ENCODE peak calls at places on chromosomes 6 and 20, in nine cellular contexts. One of them, this sample, is unnamed.

GRCh38 chr6:87808005-87808757 is 106.1 kb upstream of the AKIRIN2 start:
- DNase-seq in body of pancreas: no peak
- DNase-seq in neural progenitor cell: no peak
- DNase-seq in CD8-positive, alpha-beta T cell: no peak
- DNase-seq in adrenal gland: no peak
- DNase-seq in esophagus squamous epithelium: no peak
- DNase-seq in heart right ventricle: no peak
- DNase-seq in right atrium auricular region: no peak
- DNase-seq in GM23338: no peak
- DNase-seq in this sample: peak; percentile 93

GRCh38 chr6:122878809-122879208 is 89.8 kb downstream of the SMPDL3A start:
- DNase-seq in body of pancreas: no peak
- DNase-seq in neural progenitor cell: no peak
- DNase-seq in CD8-positive, alpha-beta T cell: no peak
- DNase-seq in adrenal gland: no peak
- DNase-seq in esophagus squamous epithelium: no peak
- DNase-seq in heart right ventricle: no peak
- DNase-seq in right atrium auricular region: no peak
- DNase-seq in GM23338: no peak
- DNase-seq in this sample: no peak

GRCh38 chr20:62696431-62696957 is 12.1 kb upstream of the NTSR1 start:
- DNase-seq in body of pancreas: no peak
- DNase-seq in neural progenitor cell: no peak
- DNase-seq in CD8-positive, alpha-beta T cell: no peak
- DNase-seq in adrenal gland: no peak
- DNase-seq in esophagus squamous epithelium: no peak
- DNase-seq in heart right ventricle: no peak
- DNase-seq in right atrium auricular region: no peak
- DNase-seq in GM23338: no peak
- DNase-seq in this sample: no peak

GRCh38 chr20:49964964-49965780 is 17.6 kb upstream of the SNAI1 start:
- DNase-seq in body of pancreas: peak; percentile 44
- DNase-seq in neural progenitor cell: peak; percentile 67
- DNase-seq in CD8-positive, alpha-beta T cell: no peak
- DNase-seq in adrenal gland: no peak
- DNase-seq in esophagus squamous epithelium: no peak
- DNase-seq in heart right ventricle: no peak
- DNase-seq in right atrium auricular region: no peak
- DNase-seq in GM23338: peak; percentile 89
- DNase-seq in this sample: no peak

GRCh38 chr6:143005816-143006215 is 54.9 kb upstream of the AIG1 start:
- DNase-seq in body of pancreas: no peak
- DNase-seq in neural progenitor cell: no peak
- DNase-seq in CD8-positive, alpha-beta T cell: no peak
- DNase-seq in adrenal gland: no peak
- DNase-seq in esophagus squamous epithelium: no peak
- DNase-seq in heart right ventricle: no peak
- DNase-seq in right atrium auricular region: no peak
- DNase-seq in GM23338: no peak
- DNase-seq in this sample: no peak

GRCh38 chr20:42152570-42152969 is 534.4 kb upstream of the CHD6 start:
- DNase-seq in body of pancreas: no peak
- DNase-seq in neural progenitor cell: no peak
- DNase-seq in CD8-positive, alpha-beta T cell: no peak
- DNase-seq in adrenal gland: no peak
- DNase-seq in esophagus squamous epithelium: no peak
- DNase-seq in heart right ventricle: no peak
- DNase-seq in right atrium auricular region: no peak
- DNase-seq in GM23338: no peak
- DNase-seq in this sample: no peak

GRCh38 chr20:58749979-58750378 is 57.4 kb downstream of the NPEPL1 start:
- DNase-seq in body of pancreas: no peak
- DNase-seq in neural progenitor cell: no peak
- DNase-seq in CD8-positive, alpha-beta T cell: no peak
- DNase-seq in adrenal gland: no peak
- DNase-seq in esophagus squamous epithelium: no peak
- DNase-seq in heart right ventricle: no peak
- DNase-seq in right atrium auricular region: peak; percentile 40
- DNase-seq in GM23338: no peak
- DNase-seq in this sample: no peak

GRCh38 chr20:31640259-31640658 is 2.5 kb downstream of the COX4I2 start:
- DNase-seq in body of pancreas: no peak
- DNase-seq in neural progenitor cell: no peak
- DNase-seq in CD8-positive, alpha-beta T cell: no peak
- DNase-seq in adrenal gland: no peak
- DNase-seq in esophagus squamous epithelium: no peak
- DNase-seq in heart right ventricle: no peak
- DNase-seq in right atrium auricular region: no peak
- DNase-seq in GM23338: no peak
- DNase-seq in this sample: no peak

GRCh38 chr20:53578492-53579222 is 15.0 kb downstream of the ZNF217 start:
- DNase-seq in body of pancreas: peak; percentile 86
- DNase-seq in neural progenitor cell: peak; percentile 90
- DNase-seq in CD8-positive, alpha-beta T cell: peak; percentile 73
- DNase-seq in adrenal gland: peak; percentile 77
- DNase-seq in esophagus squamous epithelium: peak; percentile 11
- DNase-seq in heart right ventricle: peak; percentile 85
- DNase-seq in right atrium auricular region: peak; percentile 59
- DNase-seq in GM23338: peak; percentile 96
- DNase-seq in this sample: peak; percentile 75

GRCh38 chr6:109441069-109441816 is 719 bp downstream of the SMPD2 start:
- DNase-seq in body of pancreas: peak; percentile 65
- DNase-seq in neural progenitor cell: peak; percentile 75
- DNase-seq in CD8-positive, alpha-beta T cell: peak; percentile 51
- DNase-seq in adrenal gland: peak; percentile 76
- DNase-seq in esophagus squamous epithelium: no peak
- DNase-seq in heart right ventricle: peak; percentile 48
- DNase-seq in right atrium auricular region: no peak
- DNase-seq in GM23338: peak; percentile 83
- DNase-seq in this sample: peak; percentile 70

GRCh38 chr6:110554966-110555460 is 78.6 kb upstream of the SLC22A16 start:
- DNase-seq in body of pancreas: no peak
- DNase-seq in neural progenitor cell: no peak
- DNase-seq in CD8-positive, alpha-beta T cell: no peak
- DNase-seq in adrenal gland: no peak
- DNase-seq in esophagus squamous epithelium: no peak
- DNase-seq in heart right ventricle: no peak
- DNase-seq in right atrium auricular region: no peak
- DNase-seq in GM23338: no peak
- DNase-seq in this sample: no peak

GRCh38 chr6:100230976-100231316 is 233.8 kb downstream of the SIM1 start:
- DNase-seq in body of pancreas: no peak
- DNase-seq in neural progenitor cell: no peak
- DNase-seq in CD8-positive, alpha-beta T cell: no peak
- DNase-seq in adrenal gland: no peak
- DNase-seq in esophagus squamous epithelium: no peak
- DNase-seq in heart right ventricle: no peak
- DNase-seq in right atrium auricular region: no peak
- DNase-seq in GM23338: no peak
- DNase-seq in this sample: peak; percentile 35

GRCh38 chr20:56765172-56766073 is 136.3 kb downstream of the TFAP2C start:
- DNase-seq in body of pancreas: no peak
- DNase-seq in neural progenitor cell: peak; percentile 77
- DNase-seq in CD8-positive, alpha-beta T cell: no peak
- DNase-seq in adrenal gland: no peak
- DNase-seq in esophagus squamous epithelium: no peak
- DNase-seq in heart right ventricle: no peak
- DNase-seq in right atrium auricular region: no peak
- DNase-seq in GM23338: no peak
- DNase-seq in this sample: peak; percentile 84

GRCh38 chr6:51019785-51020184 is 201.1 kb downstream of the TFAP2B start:
- DNase-seq in body of pancreas: no peak
- DNase-seq in neural progenitor cell: no peak
- DNase-seq in CD8-positive, alpha-beta T cell: no peak
- DNase-seq in adrenal gland: no peak
- DNase-seq in esophagus squamous epithelium: no peak
- DNase-seq in heart right ventricle: no peak
- DNase-seq in right atrium auricular region: no peak
- DNase-seq in GM23338: no peak
- DNase-seq in this sample: no peak

GRCh38 chr20:63092660-63093215 is 86.0 kb upstream of the BHLHE23 start:
- DNase-seq in body of pancreas: no peak
- DNase-seq in neural progenitor cell: no peak
- DNase-seq in CD8-positive, alpha-beta T cell: no peak
- DNase-seq in adrenal gland: peak; percentile 31
- DNase-seq in esophagus squamous epithelium: no peak
- DNase-seq in heart right ventricle: no peak
- DNase-seq in right atrium auricular region: no peak
- DNase-seq in GM23338: no peak
- DNase-seq in this sample: no peak

GRCh38 chr20:62886709-62887058 is 25.1 kb upstream of the TCFL5 start:
- DNase-seq in body of pancreas: no peak
- DNase-seq in neural progenitor cell: no peak
- DNase-seq in CD8-positive, alpha-beta T cell: no peak
- DNase-seq in adrenal gland: no peak
- DNase-seq in esophagus squamous epithelium: no peak
- DNase-seq in heart right ventricle: no peak
- DNase-seq in right atrium auricular region: no peak
- DNase-seq in GM23338: no peak
- DNase-seq in this sample: no peak

GRCh38 chr20:61414455-61414991 is 162.5 kb downstream of the CDH4 start:
- DNase-seq in body of pancreas: no peak
- DNase-seq in neural progenitor cell: no peak
- DNase-seq in CD8-positive, alpha-beta T cell: no peak
- DNase-seq in adrenal gland: no peak
- DNase-seq in esophagus squamous epithelium: no peak
- DNase-seq in heart right ventricle: no peak
- DNase-seq in right atrium auricular region: no peak
- DNase-seq in GM23338: no peak
- DNase-seq in this sample: no peak

DNA sequence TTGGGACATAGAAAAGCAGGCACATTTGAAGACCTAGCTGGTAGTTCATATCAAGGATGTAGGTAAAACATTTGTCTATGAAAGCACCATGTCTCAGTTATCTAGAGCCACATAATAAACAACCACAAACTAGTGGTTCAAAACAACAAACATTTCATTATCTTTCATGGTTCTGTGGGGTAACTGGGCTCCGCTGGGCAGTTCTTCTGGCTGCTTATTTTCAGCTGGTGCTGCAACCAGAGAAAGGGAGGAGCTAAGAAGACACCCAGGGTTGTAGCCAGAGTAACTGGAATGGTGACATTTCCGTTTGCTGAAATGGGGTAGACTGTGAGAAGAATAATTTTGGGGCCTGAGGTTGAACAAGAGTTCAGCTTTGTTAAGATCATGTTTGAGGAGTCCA is 145.7 kb upstream of the SULF2 start:
- DNase-seq in body of pancreas: no peak
- DNase-seq in neural progenitor cell: no peak
- DNase-seq in CD8-positive, alpha-beta T cell: no peak
- DNase-seq in adrenal gland: no peak
- DNase-seq in esophagus squamous epithelium: no peak
- DNase-seq in heart right ventricle: no peak
- DNase-seq in right atrium auricular region: no peak
- DNase-seq in GM23338: no peak
- DNase-seq in this sample: no peak
- H3K4me1 ChIP-seq in body of pancreas: no peaks in the 10 kb centered on the region
- H3K4me1 ChIP-seq in neural progenitor cell: no peaks in the 10 kb centered on the region
- H3K4me1 ChIP-seq in CD8-positive, alpha-beta T cell: no peaks in the 10 kb centered on the region
- H3K4me1 ChIP-seq in adrenal gland: no peaks in the 10 kb centered on the region
- H3K4me1 ChIP-seq in esophagus squamous epithelium: no peaks in the 10 kb centered on the region
- H3K4me1 ChIP-seq in heart right ventricle: no peaks in the 10 kb centered on the region
- H3K4me1 ChIP-seq in right atrium auricular region: no peaks in the 10 kb centered on the region
- H3K4me1 ChIP-seq in GM23338: peaks cover 5% of the 10 kb centered on the region
- H3K4me1 ChIP-seq in this sample: peaks cover 45% of the 10 kb centered on the region

GRCh38 chr6:141486942-141487341 is 645.8 kb upstream of the GJE1 start:
- DNase-seq in body of pancreas: no peak
- DNase-seq in neural progenitor cell: no peak
- DNase-seq in CD8-positive, alpha-beta T cell: no peak
- DNase-seq in adrenal gland: no peak
- DNase-seq in esophagus squamous epithelium: no peak
- DNase-seq in heart right ventricle: no peak
- DNase-seq in right atrium auricular region: no peak
- DNase-seq in GM23338: no peak
- DNase-seq in this sample: no peak
- TF ChIP-seq CTCF in body of pancreas: no peak
- TF ChIP-seq CTCF in neural progenitor cell: no peak
- TF ChIP-seq CTCF in CD8-positive, alpha-beta T cell: no peak
- TF ChIP-seq CTCF in adrenal gland: no peak
- TF ChIP-seq CTCF in esophagus squamous epithelium: no peak
- TF ChIP-seq CTCF in heart right ventricle: no peak
- TF ChIP-seq CTCF in right atrium auricular region: no peak
- TF ChIP-seq CTCF in GM23338: no peak
- TF ChIP-seq CTCF in this sample: no peak

GRCh38 chr6:136764522-136764993 is 27.7 kb downstream of the MAP3K5 start:
- DNase-seq in body of pancreas: no peak
- DNase-seq in neural progenitor cell: no peak
- DNase-seq in CD8-positive, alpha-beta T cell: no peak
- DNase-seq in adrenal gland: no peak
- DNase-seq in esophagus squamous epithelium: no peak
- DNase-seq in heart right ventricle: no peak
- DNase-seq in right atrium auricular region: no peak
- DNase-seq in GM23338: no peak
- DNase-seq in this sample: no peak
- H3K4me1 ChIP-seq in body of pancreas: peaks cover 79% of the 10 kb centered on the region
- H3K4me1 ChIP-seq in neural progenitor cell: no peaks in the 10 kb centered on the region
- H3K4me1 ChIP-seq in CD8-positive, alpha-beta T cell: peaks cover 57% of the 10 kb centered on the region
- H3K4me1 ChIP-seq in adrenal gland: peaks cover 98% of the 10 kb centered on the region
- H3K4me1 ChIP-seq in esophagus squamous epithelium: peaks cover 29% of the 10 kb centered on the region
- H3K4me1 ChIP-seq in heart right ventricle: peaks cover 73% of the 10 kb centered on the region
- H3K4me1 ChIP-seq in right atrium auricular region: no peaks in the 10 kb centered on the region
- H3K4me1 ChIP-seq in GM23338: peaks cover 6% of the 10 kb centered on the region
- H3K4me1 ChIP-seq in this sample: peaks cover 8% of the 10 kb centered on the region

GRCh38 chr6:30530013-30530412 is 26.3 kb downstream of the GNL1 start:
- DNase-seq in body of pancreas: no peak
- DNase-seq in neural progenitor cell: no peak
- DNase-seq in CD8-positive, alpha-beta T cell: no peak
- DNase-seq in adrenal gland: no peak
- DNase-seq in esophagus squamous epithelium: no peak
- DNase-seq in heart right ventricle: no peak
- DNase-seq in right atrium auricular region: no peak
- DNase-seq in GM23338: no peak
- DNase-seq in this sample: no peak

DNA sequence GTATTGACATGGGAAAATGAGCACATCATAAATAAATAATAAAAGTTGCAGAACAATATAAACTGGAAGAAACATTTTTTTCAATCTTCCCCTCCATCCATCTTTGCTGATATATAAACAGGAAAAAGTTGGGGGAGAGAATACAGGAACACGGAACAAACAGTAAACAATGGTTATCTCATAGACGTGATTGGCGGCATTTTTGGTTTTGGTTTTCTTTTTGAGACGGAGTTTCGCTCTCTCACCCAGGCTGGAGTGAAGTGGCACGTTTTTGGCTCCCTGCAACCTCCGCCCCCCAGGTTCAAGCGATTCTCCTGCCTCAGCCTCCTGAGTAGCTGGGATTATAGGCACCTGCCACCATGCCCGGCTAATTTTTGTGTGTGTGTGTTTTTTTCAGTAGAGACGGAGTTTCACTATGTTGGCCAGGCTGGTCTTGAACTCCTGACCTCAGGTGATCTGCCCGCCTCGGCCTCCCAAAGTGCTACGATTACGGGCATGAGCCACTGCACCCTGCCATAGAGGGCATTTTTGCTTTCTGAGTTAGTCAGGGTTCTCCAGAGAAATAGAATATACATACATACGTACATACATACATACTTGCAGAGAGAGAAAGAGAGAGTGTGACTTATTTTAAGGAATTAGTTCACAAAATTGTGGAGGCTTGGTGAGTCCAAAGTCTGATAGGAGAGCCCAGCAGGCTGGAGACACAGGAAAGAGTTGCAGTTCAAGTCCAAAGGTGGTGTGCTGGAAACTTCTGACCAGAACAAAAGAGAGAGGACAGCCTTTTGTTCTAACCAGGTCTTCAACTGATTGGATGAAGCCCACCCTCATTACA is 22.6 kb downstream of the GNL1 start:
- DNase-seq in body of pancreas: no peak
- DNase-seq in neural progenitor cell: no peak
- DNase-seq in CD8-positive, alpha-beta T cell: no peak
- DNase-seq in adrenal gland: no peak
- DNase-seq in esophagus squamous epithelium: no peak
- DNase-seq in heart right ventricle: no peak
- DNase-seq in right atrium auricular region: no peak
- DNase-seq in GM23338: no peak
- DNase-seq in this sample: no peak
- TF ChIP-seq CTCF in body of pancreas: no peak
- TF ChIP-seq CTCF in neural progenitor cell: no peak
- TF ChIP-seq CTCF in CD8-positive, alpha-beta T cell: no peak
- TF ChIP-seq CTCF in adrenal gland: no peak
- TF ChIP-seq CTCF in esophagus squamous epithelium: no peak
- TF ChIP-seq CTCF in heart right ventricle: no peak
- TF ChIP-seq CTCF in right atrium auricular region: no peak
- TF ChIP-seq CTCF in GM23338: no peak
- TF ChIP-seq CTCF in this sample: no peak